ENCODE peak calls at places on chromosomes 13 and 19, in four cellular contexts. V, H, W and X are unnamed samples.

GRCh38 chr13:31697290-31697689 is 42.0 kb upstream of the RXFP2 start:
- DNase-seq in V (no peak), H (no peak), W (no peak), X (no peak)

GRCh38 chr13:23883255-23883654 is 5.9 kb downstream of the MIPEP start:
- DNase-seq in H (no peak), V (no peak), W (no peak), X (no peak)

GRCh38 chr13:100707818-100708740 is 33.5 kb upstream of the TMTC4 start:
- DNase-seq in V (no peak), H (no peak), W (no peak), X (no peak)

GRCh38 chr13:50080158-50080855 is 65.1 kb downstream of the KCNRG start:
- DNase-seq in H (peak; percentile 37), V (peak; percentile 22), W (no peak), X (peak; percentile 23)

GRCh38 chr13:78589206-78589605 is 14.1 kb downstream of the POU4F1 start:
- DNase-seq in W (peak; percentile 89), H (no peak), V (peak; percentile 12), X (peak; percentile 39)

GRCh38 chr19:48271531-48272151 is 1.8 kb downstream of the ZNF114 start:
- DNase-seq in H (peak; percentile 90), V (no peak), W (peak; percentile 82), X (peak; percentile 67)

GRCh38 chr13:100671389-100672182 is 3.0 kb downstream of the TMTC4 start:
- DNase-seq in W (no peak), V (no peak), H (no peak), X (peak; percentile 20)

GRCh38 chr13:36158606-36159005 is 27.4 kb upstream of the DCLK1 start:
- DNase-seq in W (no peak), V (no peak), H (no peak), X (no peak)

GRCh38 chr19:15015946-15016542 is 33.2 kb upstream of the CASP14 start:
- DNase-seq in H (no peak), V (peak; percentile 70), W (no peak), X (peak; percentile 14)

GRCh38 chr13:75762066-75762937 is 126.2 kb downstream of the LMO7 start:
- DNase-seq in V (no peak), W (no peak), H (peak; percentile 24), X (peak; percentile 15)

GRCh38 chr13:50916701-50917184 is 7.2 kb downstream of the RNASEH2B start:
- DNase-seq in H (no peak), W (no peak), V (no peak), X (no peak)

GRCh38 chr13:112658807-112659206 is 31.0 kb upstream of the ATP11A start:
- DNase-seq in W (no peak), V (no peak), H (no peak), X (no peak)

GRCh38 chr19:46825731-46826055 is 25.0 kb downstream of the AP2S1 start:
- DNase-seq in W (no peak), V (no peak), H (no peak), X (no peak)

GRCh38 chr19:57389730-57390598 is at the start of gene ZNF548:
- DNase-seq in V (peak; percentile 92), H (peak; percentile 98), W (peak; percentile 96), X (peak; percentile 99)

GRCh38 chr19:3556978-3557460 is 367 bp downstream of the MFSD12 start:
- DNase-seq in W (no peak), V (peak; percentile 74), H (no peak), X (no peak)

GRCh38 chr13:31767175-31767900 is 28.0 kb downstream of the RXFP2 start:
- DNase-seq in V (no peak), H (no peak), W (no peak), X (no peak)

GRCh38 chr13:39263033-39263432 is 224.8 kb downstream of the NHLRC3 start:
- DNase-seq in W (peak; percentile 67), H (peak; percentile 17), V (peak; percentile 18), X (peak; percentile 23)

GRCh38 chr19:39444598-39445257 is 654 bp upstream of the SUPT5H start:
- DNase-seq in W (no peak), H (no peak), V (no peak), X (no peak)

GRCh38 chr19:45498411-45499195 is at the start of gene PPM1N:
- DNase-seq in H (no peak), W (peak; percentile 85), V (peak; percentile 31), X (no peak)

GRCh38 chr13:95378603-95379002 is 77.4 kb upstream of the ABCC4 start:
- DNase-seq in V (no peak), H (no peak), W (no peak), X (no peak)

GRCh38 chr19:1715540-1715939 is 37.8 kb upstream of the ONECUT3 start:
- DNase-seq in H (no peak), V (no peak), W (no peak), X (no peak)

GRCh38 chr19:16497837-16498236 is 1.6 kb downstream of the C19orf44 start:
- DNase-seq in W (no peak), V (no peak), H (no peak), X (no peak)

GRCh38 chr19:3357362-3357730 is 9.0 kb upstream of the NFIC start:
- DNase-seq in H (no peak), W (no peak), V (no peak), X (no peak)

GRCh38 chr13:23966691-23967615 is 69.7 kb upstream of the C1QTNF9B start:
- DNase-seq in H (no peak), W (no peak), V (no peak), X (no peak)

GRCh38 chr19:56116606-56117005 is 4.5 kb downstream of the ZNF787 start:
- DNase-seq in H (no peak), W (no peak), V (no peak), X (no peak)

GRCh38 chr19:56115490-56115889 is 5.6 kb downstream of the ZNF787 start:
- DNase-seq in V (no peak), W (no peak), H (no peak), X (no peak)

GRCh38 chr19:56114051-56114694 is 6.9 kb downstream of the ZNF787 start:
- DNase-seq in W (no peak), H (no peak), V (no peak), X (no peak)

GRCh38 chr19:56113071-56113632 is 7.9 kb downstream of the ZNF787 start:
- DNase-seq in V (no peak), W (no peak), H (no peak), X (no peak)

DNA sequence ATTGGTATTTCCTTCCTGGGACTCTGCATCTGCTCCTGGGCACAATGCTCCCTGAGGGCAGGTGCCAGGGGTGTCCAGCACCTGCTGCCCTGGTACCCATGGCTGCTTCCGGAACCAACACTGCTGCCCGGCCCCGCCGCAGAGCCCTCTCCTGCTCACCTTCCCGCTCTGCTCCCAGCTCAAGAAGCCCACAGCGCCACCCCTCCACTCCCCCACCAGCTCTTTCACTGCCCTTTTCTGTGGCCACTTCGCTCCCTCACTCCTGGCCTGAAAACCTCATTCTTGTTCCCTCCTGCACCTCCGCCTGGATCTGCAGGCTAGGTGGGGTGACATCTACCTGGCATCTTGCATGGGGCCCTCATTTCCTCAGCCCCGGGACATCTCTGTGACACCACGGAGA is 6.4 kb downstream of the ZNF787 start:
- DNase-seq in V (no peak), W (no peak), H (no peak), X (no peak)
- TF ChIP-seq PHF8 in V (no peak), W (no peak), H (no peak), X (no peak)

GRCh38 chr19:11342429-11342828 is 3.0 kb upstream of the RAB3D start:
- DNase-seq in H (no peak), W (no peak), V (no peak), X (no peak)

GRCh38 chr19:11338164-11338563 is 1.3 kb downstream of the RAB3D start:
- DNase-seq in H (no peak), V (no peak), W (no peak), X (no peak)

GRCh38 chr19:11337080-11337479 is 2.4 kb downstream of the RAB3D start:
- DNase-seq in V (no peak), W (no peak), H (no peak), X (no peak)

GRCh38 chr19:11338569-11339253 is 746 bp downstream of the RAB3D start:
- DNase-seq in H (no peak), V (no peak), W (no peak), X (no peak)

GRCh38 chr19:11339254-11340098 is at the start of gene RAB3D:
- DNase-seq in V (peak; percentile 98), H (peak; percentile 85), W (peak; percentile 94), X (peak; percentile 71)
- TF ChIP-seq PHF8 in V (peak; percentile 64), H (peak; percentile 12), W (peak; percentile 69), X (peak; percentile 64)

GRCh38 chr13:110775576-110775975 is 62.1 kb downstream of the ING1 start:
- DNase-seq in V (no peak), H (no peak), W (no peak), X (no peak)
- TF ChIP-seq PHF8 in V (no peak), H (no peak), W (no peak), X (no peak)

GRCh38 chr13:114127473-114128347 is 4.7 kb downstream of the RASA3 start:
- DNase-seq in W (no peak), H (no peak), V (no peak), X (no peak)
- TF ChIP-seq PHF8 in W (no peak), H (no peak), V (no peak), X (no peak)